ENCODE peak calls at places on chromosomes 3 and 15, in seven cellular contexts. L is neural progenitor cell; U is psoas muscle; C is tibial artery; H is GM23338; N is naive thymus-derived CD4-positive, alpha-beta T cell; W is uterus. I is an unnamed sample. For H3K4me1, the result is how much of the 10 kb centered on the place peaks cover.

GRCh38 chr3:141425523-141426233 is 57.4 kb downstream of the ZBTB38 start:
- DNase-seq in L (no peak), U (no peak), H (no peak), N (no peak), C (no peak), W (no peak), I (no peak)

GRCh38 chr3:11995061-11995460 is 9.1 kb upstream of the SYN2 start:
- DNase-seq in U (no peak), C (no peak), L (peak), W (no peak), N (no peak), H (peak), I (no peak)

GRCh38 chr3:30625541-30626438 is 19.4 kb downstream of the TGFBR2 start:
- DNase-seq in H (no peak), C (no peak), N (no peak), L (no peak), W (no peak), U (no peak), I (no peak)

GRCh38 chr3:134342269-134342668 is 32.0 kb downstream of the AMOTL2 start:
- DNase-seq in N (no peak), H (no peak), C (peak), U (no peak), L (no peak), W (peak), I (no peak)

GRCh38 chr15:68489426-68489825 is 57.5 kb upstream of the ITGA11 start:
- DNase-seq in L (no peak), H (no peak), W (no peak), U (no peak), C (no peak), N (no peak), I (no peak)

GRCh38 chr15:90232941-90233700 is 620 bp downstream of the CIB1 start:
- DNase-seq in N (no peak), H (peak), W (no peak), U (peak), C (peak), L (peak), I (peak)

GRCh38 chr15:59448871-59449270 is 10.9 kb downstream of the FAM81A start:
- DNase-seq in C (no peak), H (no peak), W (no peak), L (no peak), U (no peak), N (no peak), I (no peak)

GRCh38 chr3:126102011-126102410 is 18.1 kb upstream of the SLC41A3 start:
- DNase-seq in U (peak), W (no peak), N (no peak), C (no peak), H (no peak), L (no peak), I (peak)

GRCh38 chr15:51874751-51875644 is 45.5 kb downstream of the TMOD3 start:
- DNase-seq in N (no peak), H (peak), L (no peak), U (no peak), C (no peak), W (peak), I (peak)

GRCh38 chr3:53807117-53807521 is 39.1 kb downstream of the CHDH start:
- DNase-seq in L (no peak), U (no peak), N (no peak), C (peak), W (no peak), H (no peak), I (peak)

GRCh38 chr3:45194791-45195190 is 31.3 kb downstream of the TMEM158 start:
- DNase-seq in W (no peak), N (no peak), L (no peak), U (no peak), C (no peak), H (no peak), I (no peak)

GRCh38 chr3:14490831-14491230 is 49.3 kb downstream of the GRIP2 start:
- DNase-seq in H (no peak), N (no peak), L (no peak), W (no peak), U (no peak), C (no peak), I (no peak)

GRCh38 chr15:39140060-39140604 is 440.7 kb upstream of the THBS1 start:
- DNase-seq in C (no peak), U (no peak), H (peak), N (no peak), L (no peak), W (no peak), I (no peak)

GRCh38 chr15:70259640-70260066 is 161.9 kb upstream of the TLE3 start:
- DNase-seq in C (no peak), H (peak), W (no peak), L (peak), U (peak), N (no peak), I (no peak)

GRCh38 chr15:57227899-57228298 is 148.4 kb upstream of the CGNL1 start:
- DNase-seq in U (no peak), L (no peak), N (no peak), W (no peak), H (no peak), C (no peak), I (no peak)

GRCh38 chr3:67640023-67640660 is 14.3 kb downstream of the SUCLG2 start:
- DNase-seq in L (no peak), N (no peak), U (no peak), C (no peak), W (no peak), H (no peak), I (no peak)

GRCh38 chr3:149751551-149751950 is 738 bp downstream of the COMMD2 start:
- DNase-seq in U (no peak), N (no peak), H (peak), L (peak), C (no peak), W (no peak), I (no peak)

GRCh38 chr15:64092864-64093626 is 593 bp downstream of the CIAO2A start:
- DNase-seq in U (peak), N (no peak), C (peak), W (peak), H (peak), L (peak), I (no peak)

GRCh38 chr3:50333744-50334328 is 5.8 kb upstream of the TUSC2 start:
- DNase-seq in H (no peak), C (peak), W (peak), L (no peak), U (peak), N (no peak), I (no peak)

GRCh38 chr3:119149484-119149883 is 3.5 kb downstream of the TEX55 start:
- DNase-seq in L (no peak), N (no peak), U (no peak), C (no peak), H (no peak), W (no peak), I (no peak)

GRCh38 chr15:48856947-48857346 is 21.0 kb upstream of the EID1 start:
- DNase-seq in W (no peak), U (no peak), N (no peak), H (peak), L (peak), C (no peak), I (no peak)

GRCh38 chr3:154758109-154758868 is 321.8 kb upstream of the MME start:
- DNase-seq in C (no peak), L (no peak), H (peak), U (no peak), N (no peak), W (no peak), I (no peak)

GRCh38 chr3:22713936-22714335 is 489.2 kb upstream of the UBE2E2 start:
- DNase-seq in L (no peak), N (no peak), W (no peak), H (no peak), C (no peak), U (no peak), I (no peak)

GRCh38 chr3:136473716-136474326 is 223.7 kb downstream of the PCCB start:
- DNase-seq in W (no peak), H (no peak), C (no peak), N (no peak), U (no peak), L (no peak), I (no peak)

GRCh38 chr3:65291448-65292091 is 603.8 kb upstream of the ADAMTS9 start:
- DNase-seq in L (no peak), N (no peak), C (no peak), U (no peak), H (no peak), W (no peak), I (no peak)

GRCh38 chr3:8201886-8202285 is 299.7 kb upstream of the LMCD1 start:
- DNase-seq in U (no peak), N (no peak), W (no peak), H (no peak), C (no peak), L (peak), I (no peak)

GRCh38 chr3:59334585-59334984 is 284.8 kb upstream of the CFAP20DC start:
- DNase-seq in L (no peak), C (no peak), N (no peak), W (no peak), U (no peak), H (no peak), I (no peak)

GRCh38 chr3:191753186-191753585 is 292.2 kb downstream of the PYDC2 start:
- DNase-seq in L (no peak), H (no peak), U (no peak), C (no peak), N (no peak), W (no peak), I (no peak)

GRCh38 chr15:87858651-87859050 is 397.9 kb downstream of the NTRK3 start:
- DNase-seq in W (no peak), U (no peak), N (no peak), C (no peak), H (no peak), L (no peak), I (no peak)

GRCh38 chr15:94324117-94324826 is 92.9 kb downstream of the MCTP2 start:
- DNase-seq in H (peak), L (peak), C (no peak), W (peak), N (peak), U (no peak), I (peak)

GRCh38 chr15:60961541-60961940 is 267.6 kb downstream of the RORA start:
- DNase-seq in N (no peak), L (no peak), C (no peak), W (no peak), H (no peak), U (no peak), I (no peak)

GRCh38 chr3:44020178-44020577 is 221.5 kb upstream of the TOPAZ1 start:
- DNase-seq in L (no peak), C (no peak), U (no peak), W (no peak), N (no peak), H (no peak), I (no peak)
- H3K4me3 ChIP-seq in L (peak), C (no peak), U (no peak), W (no peak), N (no peak), H (no peak), I (no peak)

GRCh38 chr15:66800584-66801235 is 98.7 kb downstream of the SMAD6 start:
- DNase-seq in H (no peak), U (no peak), N (no peak), L (no peak), W (no peak), C (peak), I (no peak)
- H3K4me1 ChIP-seq in H (under half), U (under half), N (under half), L (under half), W (under half), C (under half), I (under half)

GRCh38 chr3:74465652-74466415 is 148.6 kb downstream of the CNTN3 start:
- DNase-seq in C (peak), L (no peak), U (peak), H (no peak), N (no peak), W (no peak), I (no peak)
- H3K27ac ChIP-seq in C (peak), L (no peak), U (no peak), H (no peak), N (no peak), W (no peak), I (no peak)

GRCh38 chr3:46396129-46396528 is 10.7 kb downstream of the CCR5AS start:
- DNase-seq in L (no peak), C (no peak), H (no peak), N (no peak), W (no peak), U (no peak), I (no peak)
- H3K4me3 ChIP-seq in L (no peak), C (no peak), H (no peak), N (no peak), W (no peak), U (no peak), I (no peak)

GRCh38 chr15:99434506-99435137 is 131.2 kb upstream of the MEF2A start:
- DNase-seq in L (no peak), C (peak), W (peak), U (peak), N (no peak), H (no peak), I (peak)

GRCh38 chr15:99435761-99436346 is 129.9 kb upstream of the MEF2A start:
- DNase-seq in U (peak), W (peak), N (no peak), C (no peak), L (no peak), H (no peak), I (peak)

GRCh38 chr15:99436472-99437314 is 129.1 kb upstream of the MEF2A start:
- DNase-seq in U (peak), W (no peak), L (no peak), C (peak), N (no peak), H (no peak), I (peak)

GRCh38 chr15:99433757-99434211 is 132.0 kb upstream of the MEF2A start:
- DNase-seq in W (no peak), U (peak), L (no peak), N (no peak), H (no peak), C (peak), I (peak)

GRCh38 chr15:99435138-99435695 is 130.6 kb upstream of the MEF2A start:
- DNase-seq in C (peak), L (no peak), N (no peak), H (no peak), U (peak), W (peak), I (peak)
- H3K4me1 ChIP-seq in C (under half), L (under half), N (half or more), H (under half), U (under half), W (under half), I (under half)